ENCODE peak calls at places on chromosomes 4 and X, in ten cellular contexts. Q is activated CD4-positive, alpha-beta T cell treated with anti-CD3 and anti-CD28 coated beads for 48 hours; G is activated CD8-positive, alpha-beta T cell treated with anti-CD3 and anti-CD28 coated beads for 36 hours; J is stimulated activated CD4-positive, alpha-beta T cell treated with anti-CD3 and anti-CD28 coated beads, Interleukin-2, amount 100 ng/mL, for 24 hours; D is non-pigmented ciliary epithelial cell; X is T47D; F is GM13976; W is T-cell; M is HT1080; V is heart right ventricle. E is an unnamed sample.

GRCh38 chr4:167973513-167973912 is 118.8 kb upstream of the ANXA10 start:
- DNase-seq in Q (no peak), G (no peak), J (no peak), D (no peak), X (no peak), F (no peak), W (no peak), M (no peak), V (no peak), E (no peak)

GRCh38 chrX:21666679-21667078 is 8.5 kb upstream of the KLHL34 start:
- DNase-seq in Q (no peak), G (no peak), J (no peak), D (no peak), X (no peak), F (no peak), W (no peak), M (peak), V (no peak), E (no peak)

GRCh38 chrX:149950681-149951080 is 12.4 kb upstream of the EOLA2 start:
- DNase-seq in Q (no peak), G (peak), J (no peak), D (no peak), X (peak), F (peak), W (no peak), M (peak), V (peak), E (peak)

GRCh38 chr4:14345356-14345775 is 656.9 kb upstream of the CPEB2 start:
- DNase-seq in Q (no peak), G (no peak), J (no peak), D (peak), X (no peak), F (no peak), W (no peak), M (peak), V (no peak), E (peak)

GRCh38 chrX:130669233-130669632 is 233.8 kb downstream of the ENOX2 start:
- DNase-seq in Q (no peak), G (no peak), J (no peak), D (peak), X (no peak), F (no peak), W (no peak), M (peak), V (no peak), E (peak)

GRCh38 chr4:177380730-177381287 is 61.4 kb downstream of the AGA start:
- DNase-seq in Q (peak), G (peak), J (no peak), D (no peak), X (peak), F (no peak), W (no peak), M (peak), V (no peak), E (no peak)

GRCh38 chr4:88989990-88990389 is 67.0 kb downstream of the FAM13A start:
- DNase-seq in Q (no peak), G (no peak), J (no peak), D (no peak), X (no peak), F (no peak), W (no peak), M (no peak), V (no peak), E (no peak)

GRCh38 chr4:106105697-106106096 is 210.3 kb downstream of the TBCK start:
- DNase-seq in Q (no peak), G (no peak), J (no peak), D (no peak), X (no peak), F (no peak), W (no peak), M (no peak), V (no peak), E (no peak)

GRCh38 chr4:76712564-76712963 is 185.4 kb downstream of the SOWAHB start:
- DNase-seq in Q (no peak), G (no peak), J (no peak), D (no peak), X (no peak), F (no peak), W (no peak), M (no peak), V (no peak), E (no peak)

GRCh38 chrX:146109362-146109761 is 291.7 kb downstream of the SLITRK2 start:
- DNase-seq in Q (no peak), G (no peak), J (no peak), D (no peak), X (no peak), F (no peak), W (no peak), M (no peak), V (no peak), E (no peak)

GRCh38 chr4:6058531-6059374 is 40.5 kb upstream of the C4orf50 start:
- DNase-seq in Q (no peak), G (no peak), J (no peak), D (no peak), X (no peak), F (no peak), W (no peak), M (no peak), V (no peak), E (no peak)

GRCh38 chr4:185811509-185812364 is at the start of gene SORBS2:
- DNase-seq in Q (no peak), G (no peak), J (no peak), D (peak), X (peak), F (peak), W (no peak), M (peak), V (peak), E (peak)

GRCh38 chr4:128241425-128241913 is 46.1 kb downstream of the PGRMC2 start:
- DNase-seq in Q (no peak), G (no peak), J (no peak), D (peak), X (peak), F (no peak), W (no peak), M (peak), V (no peak), E (peak)

GRCh38 chrX:31272472-31272775 is 200.6 kb upstream of the FTHL17 start:
- DNase-seq in Q (no peak), G (no peak), J (no peak), D (no peak), X (no peak), F (peak), W (no peak), M (no peak), V (no peak), E (no peak)

GRCh38 chrX:1481636-1482529 is 29.2 kb upstream of the ASMTL start:
- DNase-seq in Q (peak), G (peak), J (peak), D (peak), X (peak), F (peak), W (peak), M (peak), V (peak), E (peak)

GRCh38 chr4:184506527-184507121 is 32.3 kb upstream of the IRF2 start:
- DNase-seq in Q (peak), G (peak), J (peak), D (no peak), X (peak), F (peak), W (no peak), M (peak), V (no peak), E (no peak)

GRCh38 chr4:2866891-2867290 is 23.2 kb downstream of the ADD1 start:
- DNase-seq in Q (peak), G (no peak), J (no peak), D (no peak), X (no peak), F (no peak), W (no peak), M (peak), V (no peak), E (peak)

GRCh38 chr4:81580346-81581013 is 108.8 kb upstream of the RASGEF1B start:
- DNase-seq in Q (no peak), G (no peak), J (no peak), D (no peak), X (no peak), F (no peak), W (no peak), M (no peak), V (no peak), E (no peak)

GRCh38 chr4:110663738-110664444 is 41.0 kb upstream of the PITX2 start:
- DNase-seq in Q (no peak), G (no peak), J (no peak), D (peak), X (no peak), F (no peak), W (no peak), M (peak), V (no peak), E (peak)

GRCh38 chrX:155028749-155029360 is 2.2 kb downstream of the FUNDC2 start:
- DNase-seq in Q (no peak), G (no peak), J (no peak), D (no peak), X (no peak), F (no peak), W (no peak), M (peak), V (no peak), E (peak)

GRCh38 chrX:145751943-145752342 is 65.7 kb upstream of the SLITRK2 start:
- DNase-seq in Q (no peak), G (no peak), J (no peak), D (peak), X (no peak), F (no peak), W (no peak), M (peak), V (no peak), E (peak)

GRCh38 chrX:56853436-56853835 is 124.4 kb downstream of the NBDY start:
- DNase-seq in Q (no peak), G (no peak), J (no peak), D (no peak), X (peak), F (no peak), W (no peak), M (peak), V (no peak), E (no peak)

GRCh38 chrX:31110657-31111056 is 38.8 kb upstream of the FTHL17 start:
- DNase-seq in Q (no peak), G (no peak), J (no peak), D (no peak), X (no peak), F (no peak), W (no peak), M (no peak), V (no peak), E (no peak)

GRCh38 chr4:126687655-126688358 is 945.0 kb upstream of the INTU start:
- DNase-seq in Q (no peak), G (no peak), J (no peak), D (no peak), X (no peak), F (no peak), W (no peak), M (no peak), V (no peak), E (no peak)

GRCh38 chr4:16896871-16897270 is 1.6 kb downstream of the LDB2 start:
- DNase-seq in Q (no peak), G (no peak), J (no peak), D (no peak), X (no peak), F (no peak), W (no peak), M (peak), V (no peak), E (peak)

GRCh38 chr4:30386266-30386895 is 333.8 kb upstream of the PCDH7 start:
- DNase-seq in Q (no peak), G (no peak), J (no peak), D (peak), X (peak), F (no peak), W (no peak), M (peak), V (no peak), E (peak)

GRCh38 chr4:1293531-1293941 is 3.8 kb downstream of the MAEA start:
- DNase-seq in Q (no peak), G (no peak), J (no peak), D (no peak), X (no peak), F (no peak), W (no peak), M (no peak), V (no peak), E (no peak)

GRCh38 chr4:8909548-8909947 is 37.9 kb upstream of the HMX1 start:
- DNase-seq in Q (no peak), G (no peak), J (no peak), D (no peak), X (no peak), F (peak), W (no peak), M (no peak), V (no peak), E (no peak)

GRCh38 chr4:6722891-6723290 is 6.9 kb downstream of the BLOC1S4 start:
- DNase-seq in Q (no peak), G (no peak), J (no peak), D (no peak), X (no peak), F (no peak), W (no peak), M (no peak), V (no peak), E (no peak)

GRCh38 chrX:40912166-40912565 is 173.1 kb upstream of the USP9X start:
- DNase-seq in Q (no peak), G (no peak), J (no peak), D (no peak), X (no peak), F (no peak), W (no peak), M (no peak), V (no peak), E (no peak)

GRCh38 chrX:44400588-44400987 is 57.1 kb upstream of the EFHC2 start:
- DNase-seq in Q (peak), G (peak), J (peak), D (peak), X (no peak), F (no peak), W (no peak), M (peak), V (no peak), E (peak)

GRCh38 chrX:10589098-10589497 is 31.3 kb downstream of the MID1 start:
- DNase-seq in Q (no peak), G (no peak), J (no peak), D (no peak), X (no peak), F (no peak), W (no peak), M (no peak), V (no peak), E (no peak)

GRCh38 chrX:150842198-150842553 is 56.3 kb downstream of the CD99L2 start:
- DNase-seq in Q (no peak), G (no peak), J (no peak), D (no peak), X (no peak), F (no peak), W (no peak), M (no peak), V (no peak), E (no peak)

GRCh38 chrX:51420610-51421009 is 75.8 kb downstream of the NUDT11 start:
- DNase-seq in Q (peak), G (peak), J (peak), D (peak), X (peak), F (no peak), W (no peak), M (peak), V (peak), E (peak)

GRCh38 chrX:23790147-23790497 is 7.1 kb downstream of the SAT1 start:
- DNase-seq in Q (no peak), G (no peak), J (no peak), D (no peak), X (no peak), F (no peak), W (no peak), M (no peak), V (no peak), E (no peak)

GRCh38 chr4:89266128-89266527 is 41.5 kb downstream of the GPRIN3 start:
- DNase-seq in Q (no peak), G (no peak), J (no peak), D (no peak), X (no peak), F (no peak), W (no peak), M (peak), V (no peak), E (no peak)

GRCh38 chr4:108168213-108168671 is 490 bp downstream of the LEF1 start:
- DNase-seq in Q (no peak), G (no peak), J (no peak), D (no peak), X (no peak), F (no peak), W (peak), M (no peak), V (no peak), E (peak)